ENCODE peak calls at places on chromosomes 13 and 19, in six cellular contexts. One of them, this sample, is unnamed.

GRCh38 chr19:17249887-17250548 is 4.3 kb upstream of the NR2F6 start:
- DNase-seq in Karpas-422: no peak
- DNase-seq in colonic mucosa: no peak
- DNase-seq in neural progenitor cell: no peak
- DNase-seq in IMR-90: no peak
- DNase-seq in keratinocyte: peak
- DNase-seq in this sample: no peak

GRCh38 chr19:409006-409514 is at the start of gene C2CD4C:
- DNase-seq in colonic mucosa: no peak
- DNase-seq in neural progenitor cell: peak
- DNase-seq in Karpas-422: no peak
- DNase-seq in keratinocyte: no peak
- DNase-seq in IMR-90: no peak
- DNase-seq in this sample: no peak

GRCh38 chr13:20873348-20873747 is 29.2 kb downstream of the XPO4 start:
- DNase-seq in IMR-90: peak
- DNase-seq in Karpas-422: no peak
- DNase-seq in keratinocyte: peak
- DNase-seq in colonic mucosa: no peak
- DNase-seq in neural progenitor cell: peak
- DNase-seq in this sample: peak

GRCh38 chr13:62119739-62120700 is 704.4 kb upstream of the PCDH20 start:
- DNase-seq in neural progenitor cell: peak
- DNase-seq in Karpas-422: peak
- DNase-seq in IMR-90: peak
- DNase-seq in keratinocyte: no peak
- DNase-seq in colonic mucosa: no peak
- DNase-seq in this sample: peak

GRCh38 chr13:42393573-42394360 is 121.8 kb downstream of the AKAP11 start:
- DNase-seq in IMR-90: no peak
- DNase-seq in colonic mucosa: no peak
- DNase-seq in keratinocyte: no peak
- DNase-seq in Karpas-422: no peak
- DNase-seq in neural progenitor cell: no peak
- DNase-seq in this sample: no peak

GRCh38 chr19:6014551-6015135 is 36.7 kb upstream of the RANBP3 start:
- DNase-seq in neural progenitor cell: no peak
- DNase-seq in Karpas-422: no peak
- DNase-seq in keratinocyte: no peak
- DNase-seq in colonic mucosa: no peak
- DNase-seq in IMR-90: no peak
- DNase-seq in this sample: no peak

GRCh38 chr13:23087884-23088283 is 92.9 kb upstream of the SGCG start:
- DNase-seq in IMR-90: peak
- DNase-seq in colonic mucosa: peak
- DNase-seq in neural progenitor cell: peak
- DNase-seq in keratinocyte: no peak
- DNase-seq in Karpas-422: peak
- DNase-seq in this sample: no peak

GRCh38 chr19:5153601-5154128 is 184.8 kb downstream of the KDM4B start:
- DNase-seq in Karpas-422: no peak
- DNase-seq in colonic mucosa: no peak
- DNase-seq in keratinocyte: no peak
- DNase-seq in IMR-90: no peak
- DNase-seq in neural progenitor cell: no peak
- DNase-seq in this sample: no peak

GRCh38 chr19:38665219-38665931 is 17.9 kb downstream of the ACTN4 start:
- DNase-seq in Karpas-422: no peak
- DNase-seq in colonic mucosa: no peak
- DNase-seq in neural progenitor cell: no peak
- DNase-seq in keratinocyte: no peak
- DNase-seq in IMR-90: no peak
- DNase-seq in this sample: no peak

GRCh38 chr19:15702590-15702930 is 25.3 kb upstream of the OR10H2 start:
- DNase-seq in colonic mucosa: peak
- DNase-seq in neural progenitor cell: no peak
- DNase-seq in Karpas-422: peak
- DNase-seq in keratinocyte: peak
- DNase-seq in IMR-90: no peak
- DNase-seq in this sample: no peak

GRCh38 chr13:110000534-110001345 is 214.4 kb upstream of the IRS2 start:
- DNase-seq in Karpas-422: no peak
- DNase-seq in IMR-90: no peak
- DNase-seq in keratinocyte: no peak
- DNase-seq in colonic mucosa: no peak
- DNase-seq in neural progenitor cell: no peak
- DNase-seq in this sample: no peak

GRCh38 chr19:13215572-13216380 is 65.6 kb downstream of the IER2 start:
- DNase-seq in neural progenitor cell: no peak
- DNase-seq in keratinocyte: no peak
- DNase-seq in Karpas-422: peak
- DNase-seq in IMR-90: no peak
- DNase-seq in colonic mucosa: no peak
- DNase-seq in this sample: peak

GRCh38 chr13:95100525-95101121 is 200.6 kb downstream of the ABCC4 start:
- DNase-seq in IMR-90: peak
- DNase-seq in colonic mucosa: no peak
- DNase-seq in neural progenitor cell: peak
- DNase-seq in Karpas-422: no peak
- DNase-seq in keratinocyte: no peak
- DNase-seq in this sample: peak

GRCh38 chr13:38872693-38873092 is 117.9 kb downstream of the STOML3 start:
- DNase-seq in keratinocyte: no peak
- DNase-seq in Karpas-422: peak
- DNase-seq in colonic mucosa: no peak
- DNase-seq in neural progenitor cell: peak
- DNase-seq in IMR-90: peak
- DNase-seq in this sample: peak

GRCh38 chr19:33472696-33473624 is 48.6 kb downstream of the PEPD start:
- DNase-seq in neural progenitor cell: no peak
- DNase-seq in Karpas-422: no peak
- DNase-seq in colonic mucosa: no peak
- DNase-seq in keratinocyte: peak
- DNase-seq in IMR-90: peak
- DNase-seq in this sample: peak

GRCh38 chr13:21137696-21138095 is 38.7 kb downstream of the SKA3 start:
- DNase-seq in neural progenitor cell: no peak
- DNase-seq in keratinocyte: no peak
- DNase-seq in IMR-90: peak
- DNase-seq in Karpas-422: peak
- DNase-seq in colonic mucosa: no peak
- DNase-seq in this sample: peak

GRCh38 chr13:73338389-73338788 is 279.6 kb downstream of the KLF5 start:
- DNase-seq in Karpas-422: no peak
- DNase-seq in neural progenitor cell: no peak
- DNase-seq in keratinocyte: no peak
- DNase-seq in colonic mucosa: no peak
- DNase-seq in IMR-90: no peak
- DNase-seq in this sample: no peak

GRCh38 chr19:14715841-14716240 is 26.0 kb downstream of the ZNF333 start:
- DNase-seq in Karpas-422: no peak
- DNase-seq in colonic mucosa: no peak
- DNase-seq in keratinocyte: no peak
- DNase-seq in IMR-90: no peak
- DNase-seq in neural progenitor cell: no peak
- DNase-seq in this sample: no peak

GRCh38 chr19:1773173-1773572 is 19.9 kb downstream of the ONECUT3 start:
- DNase-seq in neural progenitor cell: no peak
- DNase-seq in colonic mucosa: no peak
- DNase-seq in Karpas-422: no peak
- DNase-seq in keratinocyte: peak
- DNase-seq in IMR-90: no peak
- DNase-seq in this sample: peak

GRCh38 chr19:51016798-51017683 is 2.5 kb downstream of the KLK10 start:
- DNase-seq in keratinocyte: no peak
- DNase-seq in Karpas-422: no peak
- DNase-seq in IMR-90: peak
- DNase-seq in neural progenitor cell: peak
- DNase-seq in colonic mucosa: no peak
- DNase-seq in this sample: no peak

GRCh38 chr13:76687467-76687866 is 198.7 kb downstream of the KCTD12 start:
- DNase-seq in keratinocyte: no peak
- DNase-seq in IMR-90: no peak
- DNase-seq in colonic mucosa: no peak
- DNase-seq in Karpas-422: no peak
- DNase-seq in neural progenitor cell: no peak
- DNase-seq in this sample: no peak

GRCh38 chr19:52094526-52094925 is 1.0 kb downstream of the ZNF841 start:
- DNase-seq in keratinocyte: no peak
- DNase-seq in colonic mucosa: no peak
- DNase-seq in Karpas-422: no peak
- DNase-seq in neural progenitor cell: peak
- DNase-seq in IMR-90: no peak
- DNase-seq in this sample: no peak

GRCh38 chr13:96677029-96677428 is 317.2 kb downstream of the OXGR1 start:
- DNase-seq in keratinocyte: no peak
- DNase-seq in colonic mucosa: no peak
- DNase-seq in IMR-90: no peak
- DNase-seq in Karpas-422: no peak
- DNase-seq in neural progenitor cell: no peak
- DNase-seq in this sample: no peak

GRCh38 chr13:59722580-59722900 is 441.2 kb downstream of the DIAPH3 start:
- DNase-seq in colonic mucosa: no peak
- DNase-seq in neural progenitor cell: no peak
- DNase-seq in keratinocyte: no peak
- DNase-seq in IMR-90: no peak
- DNase-seq in Karpas-422: no peak
- DNase-seq in this sample: no peak

GRCh38 chr13:87671031-87671823 is at the start of gene SLITRK5:
- DNase-seq in Karpas-422: no peak
- DNase-seq in neural progenitor cell: peak
- DNase-seq in colonic mucosa: peak
- DNase-seq in IMR-90: peak
- DNase-seq in keratinocyte: no peak
- DNase-seq in this sample: peak

GRCh38 chr19:13796301-13797057 is 1.2 kb downstream of the ZSWIM4 start:
- DNase-seq in keratinocyte: no peak
- DNase-seq in IMR-90: peak
- DNase-seq in colonic mucosa: peak
- DNase-seq in Karpas-422: no peak
- DNase-seq in neural progenitor cell: peak
- DNase-seq in this sample: peak

GRCh38 chr13:46831588-46832194 is 34.7 kb upstream of the ESD start:
- DNase-seq in IMR-90: peak
- DNase-seq in colonic mucosa: peak
- DNase-seq in neural progenitor cell: peak
- DNase-seq in Karpas-422: peak
- DNase-seq in keratinocyte: no peak
- DNase-seq in this sample: peak

GRCh38 chr19:41116261-41116660 is 2.0 kb downstream of the CYP2F1 start:
- DNase-seq in neural progenitor cell: no peak
- DNase-seq in colonic mucosa: no peak
- DNase-seq in keratinocyte: no peak
- DNase-seq in IMR-90: no peak
- DNase-seq in Karpas-422: no peak
- DNase-seq in this sample: no peak

GRCh38 chr19:2461751-2462634 is 5.2 kb upstream of the LMNB2 start:
- DNase-seq in keratinocyte: no peak
- DNase-seq in Karpas-422: no peak
- DNase-seq in IMR-90: peak
- DNase-seq in colonic mucosa: peak
- DNase-seq in neural progenitor cell: peak
- DNase-seq in this sample: peak

DNA sequence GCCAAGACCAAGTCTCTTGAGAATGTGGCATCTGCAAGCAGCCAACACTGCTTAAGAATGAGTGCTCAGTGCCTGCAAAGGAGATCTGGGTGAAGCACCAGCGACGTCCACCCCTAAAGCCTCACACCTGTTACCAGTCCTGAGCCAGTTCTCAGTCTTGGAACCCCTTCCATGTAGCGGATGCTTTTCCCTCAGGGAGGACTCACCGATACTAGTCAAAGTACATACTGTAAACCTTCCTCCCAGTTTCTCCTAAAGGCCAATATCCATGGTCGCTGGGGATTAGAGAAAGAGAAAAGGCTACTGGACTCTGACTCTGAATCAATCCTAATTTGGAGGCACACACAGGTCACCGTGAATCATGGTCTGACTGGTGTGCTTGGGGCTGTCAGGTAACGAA is 4.2 kb upstream of the PTPRH start:
- DNase-seq in neural progenitor cell: no peak
- DNase-seq in colonic mucosa: no peak
- DNase-seq in keratinocyte: no peak
- DNase-seq in Karpas-422: peak
- DNase-seq in IMR-90: no peak
- DNase-seq in this sample: no peak
- H3K9ac ChIP-seq in neural progenitor cell: no peak
- H3K9ac ChIP-seq in colonic mucosa: no peak
- H3K9ac ChIP-seq in keratinocyte: no peak
- H3K9ac ChIP-seq in Karpas-422: no peak
- H3K9ac ChIP-seq in IMR-90: no peak
- H3K9ac ChIP-seq in this sample: no peak

GRCh38 chr13:98171806-98172569 is 5.1 kb downstream of the RNF113B start:
- DNase-seq in IMR-90: peak
- DNase-seq in neural progenitor cell: peak
- DNase-seq in keratinocyte: no peak
- DNase-seq in colonic mucosa: no peak
- DNase-seq in Karpas-422: no peak
- DNase-seq in this sample: peak
- H3K4me3 ChIP-seq in IMR-90: no peak
- H3K4me3 ChIP-seq in neural progenitor cell: no peak
- H3K4me3 ChIP-seq in keratinocyte: no peak
- H3K4me3 ChIP-seq in colonic mucosa: no peak
- H3K4me3 ChIP-seq in Karpas-422: no peak
- H3K4me3 ChIP-seq in this sample: peak

DNA sequence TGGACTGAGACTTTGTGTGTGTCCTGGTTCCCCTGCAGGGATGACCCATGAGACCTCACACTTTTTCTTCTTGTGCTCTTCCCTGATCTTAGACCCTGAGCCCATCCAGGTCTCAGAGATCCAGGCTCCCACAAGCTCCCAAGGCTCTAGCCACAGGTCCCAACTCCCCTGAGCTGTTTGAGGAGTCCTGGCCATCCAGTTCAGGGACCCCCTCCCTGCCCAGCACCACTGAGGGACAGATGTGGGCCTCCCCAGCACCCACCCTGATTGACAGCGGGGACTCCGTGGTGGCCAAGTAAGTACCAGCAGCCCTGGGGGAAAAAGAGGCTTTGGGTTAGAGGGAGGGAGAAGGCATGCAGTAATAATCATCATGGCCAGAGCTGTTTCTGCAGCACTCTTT is 1.7 kb downstream of the PROSER3 start:
- DNase-seq in colonic mucosa: no peak
- DNase-seq in Karpas-422: no peak
- DNase-seq in neural progenitor cell: no peak
- DNase-seq in keratinocyte: no peak
- DNase-seq in IMR-90: no peak
- DNase-seq in this sample: no peak
- H3K9ac ChIP-seq in colonic mucosa: no peak
- H3K9ac ChIP-seq in Karpas-422: no peak
- H3K9ac ChIP-seq in neural progenitor cell: no peak
- H3K9ac ChIP-seq in keratinocyte: peak
- H3K9ac ChIP-seq in IMR-90: no peak
- H3K9ac ChIP-seq in this sample: no peak

DNA sequence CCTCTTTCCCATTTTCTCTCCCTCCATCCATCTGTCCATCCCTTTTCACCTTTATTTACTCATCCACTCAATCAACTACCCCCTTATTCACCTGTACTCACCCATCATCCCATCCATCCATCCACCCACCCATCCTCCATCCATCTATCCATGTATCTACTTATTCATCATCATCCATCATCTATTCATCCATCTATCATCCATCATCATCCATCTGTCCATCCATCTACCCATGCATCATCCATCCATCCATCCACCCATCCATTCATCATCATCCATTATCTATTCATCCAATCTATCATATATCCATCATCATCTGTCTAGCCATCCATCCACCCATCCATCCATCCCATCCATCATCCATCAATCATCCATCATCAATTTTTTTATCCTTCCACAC is 48.3 kb upstream of the ZNF536 start:
- DNase-seq in neural progenitor cell: no peak
- DNase-seq in Karpas-422: no peak
- DNase-seq in IMR-90: no peak
- DNase-seq in keratinocyte: no peak
- DNase-seq in colonic mucosa: no peak
- DNase-seq in this sample: no peak
- H3K4me3 ChIP-seq in neural progenitor cell: no peak
- H3K4me3 ChIP-seq in Karpas-422: no peak
- H3K4me3 ChIP-seq in IMR-90: no peak
- H3K4me3 ChIP-seq in keratinocyte: no peak
- H3K4me3 ChIP-seq in colonic mucosa: no peak
- H3K4me3 ChIP-seq in this sample: no peak

This sample was measured in astrocyte.